ENCODE peak calls at places on chromosomes 1 and 21, in ten cellular contexts. B, S, K, O, D, V, T, L, Z and Y are unnamed samples.

GRCh38 chr1:41920658-41921057 is 1.9 kb upstream of the HIVEP3 start:
- DNase-seq in V (peak), S (no peak), D (no peak), K (no peak), Z (no peak), O (no peak), L (peak), B (no peak), T (no peak), Y (no peak)

GRCh38 chr1:150976879-150977694 is 2.5 kb upstream of the CERS2 start:
- DNase-seq in L (peak), D (no peak), K (peak), V (peak), B (peak), T (peak), Z (peak), O (peak), S (peak), Y (peak)

GRCh38 chr21:35427320-35428040 is 378.4 kb upstream of the RUNX1 start:
- DNase-seq in V (no peak), S (peak), T (no peak), O (no peak), L (no peak), D (no peak), B (no peak), Z (no peak), K (no peak), Y (no peak)

GRCh38 chr1:228825840-228826484 is 90.7 kb downstream of the RHOU start:
- DNase-seq in T (no peak), Z (no peak), B (no peak), L (no peak), K (no peak), O (no peak), V (no peak), S (no peak), D (no peak), Y (no peak)

GRCh38 chr1:30318413-30318812 is 405.0 kb downstream of the MATN1 start:
- DNase-seq in D (no peak), Z (no peak), T (no peak), O (no peak), K (no peak), L (no peak), V (no peak), S (peak), B (no peak), Y (no peak)

GRCh38 chr1:45221716-45222115 is 15.3 kb upstream of the ZSWIM5 start:
- DNase-seq in Z (no peak), K (no peak), L (peak), S (no peak), D (no peak), V (no peak), O (no peak), T (no peak), B (no peak), Y (no peak)

GRCh38 chr1:225880210-225880584 is 2.0 kb downstream of the TMEM63A start:
- DNase-seq in Z (no peak), T (peak), D (peak), L (no peak), S (no peak), B (no peak), K (peak), V (no peak), O (peak), Y (no peak)

GRCh38 chr1:234987415-234988159 is 141.1 kb downstream of the TOMM20 start:
- DNase-seq in T (peak), L (peak), O (peak), S (peak), Z (no peak), D (no peak), V (peak), B (no peak), K (peak), Y (no peak)

GRCh38 chr1:93613895-93614294 is 67.7 kb downstream of the BCAR3 start:
- DNase-seq in B (no peak), V (no peak), L (no peak), D (no peak), T (no peak), O (no peak), K (peak), Z (no peak), S (no peak), Y (no peak)

GRCh38 chr1:88946845-88947244 is 45.6 kb downstream of the KYAT3 start:
- DNase-seq in T (no peak), D (no peak), V (no peak), O (no peak), L (no peak), B (no peak), Z (no peak), S (no peak), K (no peak), Y (no peak)

GRCh38 chr1:22941257-22941656 is 31.4 kb downstream of the LACTBL1 start:
- DNase-seq in K (no peak), T (no peak), D (no peak), Z (no peak), L (no peak), B (no peak), O (no peak), S (peak), V (no peak), Y (no peak)

GRCh38 chr1:206661161-206661820 is 23.4 kb upstream of the MAPKAPK2 start:
- DNase-seq in B (no peak), D (no peak), O (no peak), L (no peak), T (no peak), Z (no peak), S (no peak), V (no peak), K (no peak), Y (no peak)

GRCh38 chr1:196355206-196355786 is 252.9 kb downstream of the KCNT2 start:
- DNase-seq in L (no peak), S (peak), O (no peak), V (peak), T (no peak), B (no peak), D (no peak), K (no peak), Z (no peak), Y (no peak)

GRCh38 chr21:35297665-35298064 is 248.6 kb upstream of the RUNX1 start:
- DNase-seq in T (no peak), V (no peak), B (no peak), D (no peak), S (no peak), O (no peak), K (no peak), Z (no peak), L (no peak), Y (no peak)

GRCh38 chr1:171188388-171189266 is 3.5 kb downstream of the FMO2 start:
- DNase-seq in V (peak), K (peak), D (no peak), O (peak), T (peak), L (peak), S (peak), Z (peak), B (peak), Y (peak)

GRCh38 chr1:10848109-10848684 is 51.8 kb upstream of the CASZ1 start:
- DNase-seq in S (no peak), B (no peak), O (no peak), K (no peak), V (peak), L (no peak), D (no peak), T (no peak), Z (no peak), Y (no peak)

GRCh38 chr1:118081387-118081786 is 103.6 kb downstream of the SPAG17 start:
- DNase-seq in D (no peak), V (no peak), O (no peak), Z (no peak), L (no peak), K (no peak), S (no peak), B (no peak), T (no peak), Y (no peak)

GRCh38 chr1:246801241-246802020 is 77.2 kb downstream of the SCCPDH start:
- DNase-seq in O (no peak), L (no peak), Z (no peak), T (no peak), B (no peak), D (no peak), V (no peak), S (no peak), K (no peak), Y (no peak)

GRCh38 chr1:55310517-55310927 is 95.4 kb upstream of the USP24 start:
- DNase-seq in T (no peak), L (peak), D (no peak), Z (no peak), K (no peak), O (no peak), B (no peak), V (peak), S (peak), Y (no peak)

GRCh38 chr1:154220970-154221814 is 437 bp downstream of the UBAP2L start:
- DNase-seq in Z (peak), D (peak), V (no peak), S (peak), T (peak), B (peak), L (peak), O (peak), K (peak), Y (peak)

GRCh38 chr1:43545321-43545685 is 14.6 kb downstream of the PTPRF start:
- DNase-seq in O (no peak), S (no peak), D (no peak), B (no peak), K (no peak), Z (no peak), T (no peak), L (no peak), V (no peak), Y (no peak)

GRCh38 chr1:69172003-69173000 is 395.4 kb upstream of the LRRC7 start:
- DNase-seq in D (no peak), S (no peak), V (no peak), L (peak), T (no peak), K (no peak), O (no peak), Z (no peak), B (no peak), Y (no peak)

GRCh38 chr1:19640363-19641316 is 3.5 kb upstream of the NBL1 start:
- DNase-seq in T (no peak), V (no peak), Z (no peak), D (no peak), L (peak), B (no peak), S (peak), O (peak), K (no peak), Y (no peak)

GRCh38 chr1:101465941-101466340 is 229.1 kb downstream of the S1PR1 start:
- DNase-seq in S (peak), Z (no peak), O (no peak), K (no peak), B (no peak), V (no peak), T (no peak), L (no peak), D (no peak), Y (no peak)

GRCh38 chr1:101460709-101461108 is 223.9 kb downstream of the S1PR1 start:
- DNase-seq in D (no peak), S (no peak), K (no peak), V (no peak), L (peak), O (no peak), Z (no peak), B (no peak), T (no peak), Y (no peak)

DNA sequence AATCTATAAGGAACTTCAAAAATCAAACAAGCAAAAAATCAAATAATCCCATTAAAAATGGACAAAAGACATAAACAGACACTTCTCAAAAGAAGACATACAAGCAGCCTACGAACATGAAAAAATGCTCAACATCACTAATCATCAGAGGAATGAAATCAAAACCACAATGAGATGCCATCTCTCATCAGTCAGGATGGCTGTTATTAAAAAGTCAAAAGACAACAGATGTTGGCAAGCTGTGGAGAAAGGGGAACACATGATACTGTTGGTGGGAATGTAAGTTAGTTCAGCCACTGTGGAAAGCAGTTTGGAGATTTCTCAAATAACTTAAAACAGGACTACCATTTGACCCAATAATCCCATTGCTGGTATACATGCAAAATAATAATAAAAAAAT is 226.4 kb downstream of the S1PR1 start:
- DNase-seq in B (no peak), L (peak), S (no peak), D (no peak), V (no peak), K (no peak), Z (no peak), T (no peak), O (no peak), Y (no peak)
- H3K27ac ChIP-seq in B (no peak), L (no peak), S (no peak), D (no peak), V (no peak), K (no peak), Z (no peak), T (no peak), O (no peak), Y (no peak)

DNA sequence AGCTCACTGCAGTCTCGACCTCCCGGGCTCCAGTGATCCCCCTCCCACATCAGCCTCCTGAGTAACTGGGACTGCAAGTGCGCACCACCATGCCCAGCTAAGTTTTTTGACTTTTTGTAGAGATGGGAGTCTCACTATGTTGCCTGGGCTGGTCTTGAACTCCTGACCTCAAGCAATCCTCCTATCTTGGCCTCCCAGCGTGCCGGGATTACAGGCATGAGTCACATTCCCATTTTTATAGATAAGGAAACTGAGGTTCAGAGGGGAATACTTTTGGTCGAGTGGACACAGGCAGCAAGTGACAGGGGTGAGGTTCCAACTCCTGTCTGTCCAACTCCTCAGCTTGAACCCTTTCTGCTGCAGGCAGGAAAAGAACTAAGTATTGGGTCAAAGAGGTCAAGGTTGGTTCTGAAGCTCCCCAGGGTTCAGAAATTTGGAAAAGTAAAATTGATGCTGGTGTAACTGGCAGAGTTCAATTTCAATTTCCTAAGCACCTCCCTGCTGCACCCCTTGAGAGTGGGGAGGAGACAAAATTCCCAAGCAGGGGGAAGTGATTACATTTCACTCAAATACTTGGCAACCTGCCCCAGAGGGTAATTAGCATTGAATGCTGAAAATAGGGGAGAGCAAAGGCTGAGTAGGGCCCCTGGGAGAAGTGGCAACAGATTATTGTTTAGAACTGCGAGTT is 17.6 kb upstream of the ALPL start:
- DNase-seq in O (no peak), B (no peak), Z (no peak), V (peak), T (no peak), K (no peak), D (no peak), S (peak), L (no peak), Y (no peak)
- H3K27ac ChIP-seq in O (no peak), B (no peak), Z (no peak), V (no peak), T (no peak), K (no peak), D (no peak), S (peak), L (no peak), Y (no peak)

GRCh38 chr1:166840309-166841302 is 1.3 kb downstream of the POGK start:
- DNase-seq in K (peak), B (no peak), D (no peak), T (no peak), O (peak), S (peak), V (peak), L (peak), Z (no peak), Y (no peak)

GRCh38 chr1:166848193-166848592 is 8.9 kb downstream of the POGK start:
- DNase-seq in S (no peak), D (no peak), K (no peak), O (no peak), V (no peak), B (no peak), L (no peak), T (no peak), Z (no peak), Y (no peak)

GRCh38 chr1:166844791-166845190 is 5.5 kb downstream of the POGK start:
- DNase-seq in T (no peak), D (no peak), K (no peak), L (no peak), S (no peak), O (no peak), B (no peak), V (no peak), Z (no peak), Y (no peak)

GRCh38 chr1:166843322-166843721 is 4.0 kb downstream of the POGK start:
- DNase-seq in D (no peak), V (no peak), K (no peak), S (no peak), L (no peak), O (no peak), T (no peak), B (no peak), Z (no peak), Y (no peak)

GRCh38 chr1:166843769-166844596 is 4.7 kb downstream of the POGK start:
- DNase-seq in O (peak), K (no peak), T (no peak), B (no peak), Z (no peak), V (peak), L (no peak), D (no peak), S (no peak), Y (no peak)
- H3K27ac ChIP-seq in O (peak), K (peak), T (peak), B (no peak), Z (no peak), V (no peak), L (no peak), D (peak), S (no peak), Y (no peak)

GRCh38 chr1:28417441-28418277 is 48.1 kb downstream of the PHACTR4 start:
- DNase-seq in T (no peak), K (no peak), B (peak), V (peak), S (no peak), D (no peak), O (no peak), L (peak), Z (peak), Y (no peak)
- H3K27ac ChIP-seq in T (no peak), K (no peak), B (peak), V (peak), S (no peak), D (no peak), O (no peak), L (peak), Z (no peak), Y (no peak)

GRCh38 chr1:156099282-156099681 is 15.2 kb upstream of the LMNA start:
- DNase-seq in T (no peak), S (no peak), L (no peak), O (no peak), D (no peak), V (no peak), K (no peak), Z (no peak), B (no peak), Y (no peak)
- H3K27ac ChIP-seq in T (no peak), S (no peak), L (no peak), O (peak), D (no peak), V (no peak), K (no peak), Z (no peak), B (no peak), Y (no peak)

GRCh38 chr1:56357931-56358783 is 221.2 kb downstream of the PLPP3 start:
- DNase-seq in T (no peak), B (no peak), S (no peak), O (no peak), D (no peak), Z (no peak), L (peak), K (no peak), V (no peak), Y (no peak)
- H3K27ac ChIP-seq in T (no peak), B (no peak), S (no peak), O (no peak), D (no peak), Z (no peak), L (no peak), K (no peak), V (no peak), Y (no peak)